ENCODE peak calls at places on chromosome 17, in ten cellular contexts. Z, I, N, T, Q, D, G, S, M and V are unnamed samples.

GRCh38 chr17:33057564-33057963 is 65.9 kb downstream of the SPACA3 start:
- DNase-seq in I (no peak), M (no peak), Z (no peak), N (no peak), Q (no peak), S (no peak), G (no peak), D (no peak), T (no peak), V (no peak)

GRCh38 chr17:76554131-76554530 is 14.3 kb downstream of the PRCD start:
- DNase-seq in Q (no peak), S (no peak), G (no peak), D (peak), I (no peak), M (no peak), T (no peak), Z (no peak), N (no peak), V (no peak)

GRCh38 chr17:3636908-3637373 is 381 bp downstream of the CTNS start:
- DNase-seq in M (no peak), I (no peak), N (no peak), S (no peak), T (no peak), D (no peak), Z (no peak), Q (no peak), G (no peak), V (no peak)

GRCh38 chr17:41492351-41492750 is 2.6 kb upstream of the KRT36 start:
- DNase-seq in D (no peak), M (no peak), S (no peak), G (no peak), N (peak), Q (no peak), Z (no peak), I (no peak), T (peak), V (no peak)

GRCh38 chr17:1647802-1648581 is 1.7 kb downstream of the RILP start:
- DNase-seq in S (no peak), Z (no peak), D (peak), G (no peak), T (no peak), M (no peak), N (peak), I (no peak), Q (no peak), V (no peak)

GRCh38 chr17:17780941-17781590 is 55.7 kb downstream of the SREBF1 start:
- DNase-seq in M (no peak), Z (no peak), I (no peak), G (no peak), S (peak), D (no peak), N (peak), Q (no peak), T (no peak), V (no peak)

GRCh38 chr17:81342700-81343070 is 47.6 kb upstream of the SLC38A10 start:
- DNase-seq in N (peak), Z (no peak), G (no peak), I (no peak), Q (no peak), S (no peak), M (no peak), T (no peak), D (no peak), V (no peak)

GRCh38 chr17:42198897-42199296 is 4.6 kb upstream of the GHDC start:
- DNase-seq in S (no peak), T (no peak), I (no peak), N (no peak), M (no peak), D (no peak), Z (no peak), G (no peak), Q (no peak), V (no peak)

GRCh38 chr17:78144146-78144719 is 2.0 kb upstream of the C17orf99 start:
- DNase-seq in D (peak), G (peak), M (no peak), Q (no peak), Z (no peak), N (peak), T (peak), I (no peak), S (peak), V (peak)

GRCh38 chr17:8745586-8746500 is 1.2 kb upstream of the CCDC42 start:
- DNase-seq in S (peak), I (no peak), T (no peak), M (peak), Z (peak), Q (peak), G (peak), D (peak), N (peak), V (peak)

GRCh38 chr17:71378741-71379140 is 742.1 kb upstream of the SOX9 start:
- DNase-seq in N (no peak), S (no peak), Z (no peak), Q (no peak), M (no peak), G (no peak), T (no peak), I (no peak), D (no peak), V (no peak)

GRCh38 chr17:12388206-12388605 is 277.5 kb upstream of the MYOCD start:
- DNase-seq in Q (no peak), I (no peak), D (no peak), G (peak), S (no peak), N (no peak), T (no peak), Z (no peak), M (no peak), V (no peak)

GRCh38 chr17:68711858-68712257 is 110.7 kb upstream of the FAM20A start:
- DNase-seq in M (no peak), S (no peak), Z (no peak), D (no peak), T (no peak), G (no peak), N (peak), I (no peak), Q (no peak), V (no peak)

GRCh38 chr17:64247836-64248235 is 15.2 kb downstream of the TEX2 start:
- DNase-seq in D (no peak), G (no peak), I (no peak), N (no peak), Z (no peak), S (no peak), T (no peak), M (no peak), Q (no peak), V (no peak)
- TF ChIP-seq CTCF in D (no peak), G (no peak), I (no peak), N (no peak), Z (no peak), S (no peak), T (no peak), M (no peak), Q (no peak), V (no peak)

GRCh38 chr17:47843391-47843730 is 2.3 kb upstream of the SCRN2 start:
- DNase-seq in Z (no peak), I (no peak), N (no peak), D (no peak), G (no peak), M (no peak), Q (no peak), S (no peak), T (no peak), V (no peak)
- TF ChIP-seq CTCF in Z (no peak), I (peak), N (no peak), D (no peak), G (no peak), M (no peak), Q (no peak), S (no peak), T (no peak), V (no peak)

DNA sequence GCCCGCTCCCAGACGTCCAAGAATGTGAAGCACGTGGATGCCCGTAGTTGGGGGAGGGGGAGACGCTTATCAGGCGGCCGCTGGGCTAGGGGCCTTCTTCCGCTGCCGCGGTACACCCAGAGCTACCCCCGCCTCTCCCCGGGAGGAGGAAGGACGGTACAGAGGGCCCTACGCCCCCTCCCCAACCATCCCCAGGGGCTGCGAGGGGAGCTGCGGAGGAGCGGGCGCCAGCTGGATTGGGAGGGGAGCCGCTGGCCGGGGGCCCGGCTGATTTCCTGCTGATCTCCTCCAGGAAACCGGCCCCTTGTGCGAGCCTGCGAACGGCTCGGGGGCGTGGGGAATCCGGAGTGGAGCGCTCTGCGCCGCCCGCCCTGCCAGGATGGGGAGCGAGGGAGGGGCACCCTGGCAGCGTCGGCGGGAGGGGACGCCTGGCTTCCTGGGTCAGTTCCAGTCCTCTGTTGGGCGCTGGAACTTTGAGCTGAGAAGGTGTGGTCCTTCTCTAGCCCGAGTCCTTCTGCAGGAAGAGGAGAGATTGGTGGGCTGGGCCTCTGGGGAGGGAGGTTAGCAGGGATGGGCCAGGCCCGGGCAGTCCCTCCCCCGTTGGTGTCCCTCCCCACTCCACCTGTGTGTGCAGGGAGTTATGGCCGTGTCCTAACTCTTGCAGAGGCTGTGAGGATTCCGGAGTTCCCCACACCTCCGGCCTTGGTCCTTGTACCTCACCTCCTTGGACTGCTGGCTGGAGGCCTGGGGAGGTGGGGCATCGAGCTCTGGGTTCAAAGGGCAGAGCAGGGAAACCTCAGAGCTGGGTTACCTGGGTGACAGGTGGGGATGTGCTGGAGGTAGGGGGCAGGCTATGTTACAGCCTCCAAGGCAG is 19.1 kb downstream of the GJD3 start:
- DNase-seq in Q (no peak), N (peak), T (no peak), S (peak), I (no peak), D (peak), M (peak), Z (no peak), G (peak), V (peak)
- TF ChIP-seq CTCF in Q (no peak), N (no peak), T (no peak), S (no peak), I (no peak), D (no peak), M (no peak), Z (no peak), G (no peak), V (no peak)

GRCh38 chr17:27354491-27355081 is 60.7 kb downstream of the WSB1 start:
- DNase-seq in I (no peak), Q (no peak), N (no peak), Z (no peak), G (no peak), T (no peak), M (no peak), D (no peak), S (peak), V (peak)
- TF ChIP-seq CTCF in I (no peak), Q (peak), N (no peak), Z (no peak), G (no peak), T (no peak), M (no peak), D (peak), S (no peak), V (no peak)

GRCh38 chr17:43897827-43898226 is 9.5 kb downstream of the MPP2 start:
- DNase-seq in M (no peak), G (no peak), T (no peak), D (no peak), S (no peak), I (no peak), N (no peak), Z (no peak), Q (no peak), V (peak)

GRCh38 chr17:43898446-43898845 is 8.9 kb downstream of the MPP2 start:
- DNase-seq in T (no peak), I (no peak), N (no peak), G (no peak), Z (no peak), S (no peak), D (no peak), M (no peak), Q (no peak), V (no peak)

GRCh38 chr17:43900183-43900857 is 7.0 kb downstream of the MPP2 start:
- DNase-seq in N (peak), S (peak), Z (peak), T (peak), G (peak), M (peak), I (peak), Q (no peak), D (peak), V (peak)

GRCh38 chr17:43902190-43902589 is 5.1 kb downstream of the MPP2 start:
- DNase-seq in D (no peak), T (no peak), I (no peak), Z (no peak), Q (no peak), G (no peak), N (no peak), S (no peak), M (no peak), V (no peak)

GRCh38 chr17:43900858-43901754 is 6.2 kb downstream of the MPP2 start:
- DNase-seq in S (no peak), Z (no peak), I (no peak), G (no peak), N (no peak), Q (no peak), T (no peak), M (peak), D (no peak), V (no peak)
- TF ChIP-seq CTCF in S (no peak), Z (no peak), I (no peak), G (no peak), N (no peak), Q (no peak), T (no peak), M (no peak), D (no peak), V (no peak)

DNA sequence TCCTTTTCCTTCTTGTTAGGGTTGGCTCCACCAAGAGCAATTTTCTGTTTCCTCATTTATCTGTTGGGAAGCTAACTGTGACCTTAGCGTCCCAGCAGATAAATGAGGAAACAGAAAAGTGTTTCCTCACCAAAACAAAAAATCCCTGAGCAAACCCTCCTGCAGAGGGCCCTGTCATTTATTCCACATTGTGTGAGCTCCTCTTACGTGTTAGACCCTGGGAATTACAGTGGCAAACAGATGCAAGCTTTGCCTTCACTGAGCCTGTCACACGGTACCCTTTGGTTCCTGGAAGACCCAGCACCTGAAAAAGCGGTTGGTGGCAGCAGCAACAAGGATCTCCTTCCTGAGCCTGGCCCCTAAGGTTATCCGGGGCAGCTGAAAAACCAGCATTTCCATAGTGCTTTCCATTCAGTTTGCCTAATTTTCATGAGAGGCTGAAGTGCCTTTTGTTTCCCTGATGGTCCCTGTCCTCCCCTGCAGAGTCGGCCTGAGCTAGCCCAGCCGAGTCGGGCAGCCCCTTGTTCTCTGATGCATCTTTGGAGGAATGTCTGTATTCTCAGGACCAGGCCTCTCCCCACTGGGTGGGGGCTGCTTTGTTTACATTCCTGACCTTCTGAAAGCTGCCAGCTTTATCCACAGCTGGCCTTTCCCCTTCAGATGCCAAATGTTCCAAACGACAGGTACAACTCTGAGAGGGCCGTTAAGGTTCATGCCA is 34.7 kb downstream of the YPEL2 start:
- DNase-seq in S (no peak), T (no peak), Q (no peak), G (no peak), M (no peak), Z (no peak), N (peak), I (no peak), D (no peak), V (no peak)
- TF ChIP-seq CTCF in S (no peak), T (no peak), Q (no peak), G (no peak), M (no peak), Z (no peak), N (peak), I (no peak), D (no peak), V (no peak)

GRCh38 chr17:57772774-57773173 is 27.7 kb upstream of the CCDC182 start:
- DNase-seq in G (no peak), Q (no peak), M (no peak), S (no peak), T (no peak), Z (no peak), D (no peak), I (no peak), N (no peak), V (no peak)
- TF ChIP-seq CTCF in G (no peak), Q (no peak), M (no peak), S (no peak), T (peak), Z (no peak), D (no peak), I (no peak), N (no peak), V (no peak)

GRCh38 chr17:19003966-19004600 is 481 bp downstream of the FAM83G start:
- DNase-seq in S (peak), G (peak), I (no peak), M (peak), N (peak), Z (no peak), Q (no peak), T (no peak), D (no peak), V (peak)
- TF ChIP-seq CTCF in S (no peak), G (no peak), I (no peak), M (no peak), N (no peak), Z (no peak), Q (no peak), T (no peak), D (no peak), V (no peak)